ENCODE peak calls at places on chromosome 4, in nine cellular contexts. V is skeletal muscle cell, L is SK-N-SH, X is ovary, K is brain microvascular endothelial cell, P is GM23248, D is IMR-90, Q is MM.1S, Z is OCI-LY7. W is an unnamed sample.

GRCh38 chr4:37891221-37892159 is 606 bp downstream of the TBC1D1 start:
- DNase-seq in X (peak), Z (peak), K (no peak), Q (peak), D (peak), P (peak), L (peak), V (no peak), W (no peak)

GRCh38 chr4:40340034-40340433 is 4.9 kb downstream of the CHRNA9 start:
- DNase-seq in Q (no peak), L (no peak), X (no peak), V (no peak), P (peak), Z (no peak), K (no peak), D (no peak), W (no peak)

GRCh38 chr4:7432531-7433375 is 2.0 kb downstream of the PSAPL1 start:
- DNase-seq in V (no peak), Z (no peak), L (no peak), P (no peak), Q (no peak), K (no peak), X (no peak), D (no peak), W (peak)

GRCh38 chr4:108850407-108850709 is 87.5 kb upstream of the ETNPPL start:
- DNase-seq in Q (peak), Z (peak), P (peak), K (no peak), X (no peak), D (no peak), L (no peak), V (no peak), W (no peak)

GRCh38 chr4:165814256-165815010 is 58.6 kb upstream of the TLL1 start:
- DNase-seq in L (no peak), Q (no peak), D (no peak), V (peak), X (no peak), K (no peak), P (peak), Z (no peak), W (no peak)

GRCh38 chr4:24321637-24322036 is 262.7 kb downstream of the DHX15 start:
- DNase-seq in V (no peak), L (no peak), X (no peak), Q (no peak), Z (no peak), P (no peak), D (no peak), K (no peak), W (no peak)

GRCh38 chr4:138627096-138627495 is 384.9 kb upstream of the SLC7A11 start:
- DNase-seq in L (no peak), V (no peak), D (peak), Q (no peak), X (no peak), K (no peak), P (peak), Z (no peak), W (no peak)

GRCh38 chr4:150799207-150799606 is 215.9 kb downstream of the LRBA start:
- DNase-seq in D (no peak), K (no peak), L (no peak), Q (no peak), Z (no peak), X (no peak), P (no peak), V (no peak), W (no peak)

GRCh38 chr4:134202136-134202535 is 547 bp upstream of the PABPC4L start:
- DNase-seq in Z (no peak), L (no peak), K (no peak), V (no peak), D (no peak), Q (no peak), P (no peak), X (no peak), W (no peak)

GRCh38 chr4:103498161-103499070 is 221.4 kb downstream of the TACR3 start:
- DNase-seq in Z (no peak), D (peak), K (peak), Q (no peak), V (peak), P (peak), X (no peak), L (no peak), W (no peak)

GRCh38 chr4:87117051-87117729 is 103.2 kb downstream of the KLHL8 start:
- DNase-seq in Q (no peak), L (no peak), V (no peak), D (no peak), Z (no peak), X (no peak), K (no peak), P (no peak), W (no peak)

GRCh38 chr4:53122280-53123116 is 243.4 kb downstream of the SCFD2 start:
- DNase-seq in K (no peak), Q (no peak), Z (no peak), L (no peak), D (no peak), P (no peak), V (no peak), X (no peak), W (no peak)

GRCh38 chr4:54499308-54500074 is 158.3 kb upstream of the KIT start:
- DNase-seq in Z (no peak), D (peak), X (no peak), P (peak), L (no peak), Q (no peak), K (peak), V (no peak), W (no peak)

GRCh38 chr4:8182858-8183725 is 16.0 kb upstream of the SH3TC1 start:
- DNase-seq in X (peak), Q (no peak), D (peak), V (no peak), K (peak), L (no peak), Z (no peak), P (peak), W (peak)

GRCh38 chr4:114782842-114783595 is 184.4 kb downstream of the UGT8 start:
- DNase-seq in X (no peak), Q (no peak), K (peak), P (peak), Z (no peak), V (no peak), D (no peak), L (no peak), W (no peak)

GRCh38 chr4:147916351-147916750 is 184.5 kb downstream of the ARHGAP10 start:
- DNase-seq in Z (no peak), V (no peak), Q (no peak), D (no peak), K (no peak), L (no peak), P (peak), X (no peak), W (no peak)

GRCh38 chr4:172163215-172163614 is 350.0 kb downstream of the GALNTL6 start:
- DNase-seq in K (no peak), V (no peak), D (no peak), P (no peak), X (no peak), Z (no peak), Q (no peak), L (no peak), W (no peak)

GRCh38 chr4:85953651-85954018 is 406.2 kb downstream of the MAPK10 start:
- DNase-seq in V (no peak), P (peak), X (no peak), Z (no peak), L (no peak), D (peak), Q (no peak), K (peak), W (no peak)

GRCh38 chr4:52640808-52641595 is 18.1 kb downstream of the USP46 start:
- DNase-seq in D (peak), L (no peak), V (no peak), Q (no peak), P (peak), X (no peak), K (peak), Z (no peak), W (no peak)

GRCh38 chr4:58275856-58276255 is 1165.7 kb upstream of the IGFBP7 start:
- DNase-seq in V (no peak), Q (no peak), L (no peak), D (no peak), Z (no peak), X (no peak), K (no peak), P (no peak), W (no peak)

GRCh38 chr4:173088144-173088543 is 80.5 kb upstream of the GALNT7 start:
- DNase-seq in Q (no peak), D (no peak), Z (no peak), X (no peak), V (no peak), L (no peak), P (no peak), K (no peak), W (no peak)

GRCh38 chr4:2591189-2591588 is 54.7 kb downstream of the FAM193A start:
- DNase-seq in X (peak), V (no peak), Z (no peak), L (peak), P (peak), D (peak), Q (no peak), K (no peak), W (no peak)

GRCh38 chr4:147829401-147830101 is 97.7 kb downstream of the ARHGAP10 start:
- DNase-seq in X (peak), P (peak), Q (no peak), D (peak), K (peak), V (peak), Z (no peak), L (no peak), W (no peak)

GRCh38 chr4:170979736-170980135 is 833.5 kb upstream of the GALNTL6 start:
- DNase-seq in L (no peak), Q (no peak), D (no peak), Z (no peak), X (no peak), V (no peak), K (peak), P (no peak), W (no peak)

GRCh38 chr4:75769044-75769443 is 44.7 kb downstream of the USO1 start:
- DNase-seq in L (no peak), V (no peak), X (no peak), Z (no peak), Q (no peak), K (no peak), P (peak), D (peak), W (no peak)

GRCh38 chr4:188399834-188400233 is 260.6 kb downstream of the TRIML1 start:
- DNase-seq in V (no peak), P (no peak), D (no peak), X (no peak), Z (no peak), L (no peak), Q (no peak), K (no peak), W (no peak)

GRCh38 chr4:168882650-168883233 is 127.3 kb downstream of the CBR4 start:
- DNase-seq in X (peak), K (peak), Z (no peak), P (peak), L (no peak), Q (no peak), D (peak), V (no peak), W (no peak)

GRCh38 chr4:27048350-27049100 is 187.9 kb downstream of the STIM2 start:
- DNase-seq in P (peak), K (peak), Z (peak), V (no peak), Q (peak), L (peak), D (peak), X (no peak), W (no peak)

GRCh38 chr4:68896749-68897148 is 54.9 kb downstream of the UGT2A3 start:
- DNase-seq in Z (no peak), K (no peak), V (no peak), D (no peak), Q (no peak), X (no peak), P (no peak), L (no peak), W (no peak)

GRCh38 chr4:60817609-60818008 is 382.5 kb upstream of the ADGRL3 start:
- DNase-seq in D (no peak), Z (no peak), K (no peak), Q (no peak), L (no peak), X (no peak), P (no peak), V (no peak), W (no peak)

GRCh38 chr4:22099896-22100295 is 151.3 kb upstream of the KCNIP4 start:
- DNase-seq in Q (no peak), Z (no peak), V (peak), K (peak), P (peak), D (no peak), L (no peak), X (no peak), W (no peak)

GRCh38 chr4:110631582-110632505 is 9.0 kb upstream of the PITX2 start:
- DNase-seq in Q (peak), V (peak), K (peak), P (peak), L (peak), D (peak), X (no peak), Z (peak), W (peak)

GRCh38 chr4:110635155-110635479 is 12.2 kb upstream of the PITX2 start:
- DNase-seq in D (no peak), L (no peak), V (no peak), P (no peak), Z (no peak), X (no peak), K (no peak), Q (no peak), W (no peak)

GRCh38 chr4:110632506-110633357 is 9.9 kb upstream of the PITX2 start:
- DNase-seq in P (no peak), X (no peak), K (no peak), L (no peak), D (no peak), Z (no peak), Q (no peak), V (no peak), W (no peak)

GRCh38 chr4:110634320-110635154 is 11.7 kb upstream of the PITX2 start:
- DNase-seq in V (no peak), Z (no peak), D (no peak), L (no peak), K (no peak), Q (no peak), P (no peak), X (no peak), W (no peak)

DNA sequence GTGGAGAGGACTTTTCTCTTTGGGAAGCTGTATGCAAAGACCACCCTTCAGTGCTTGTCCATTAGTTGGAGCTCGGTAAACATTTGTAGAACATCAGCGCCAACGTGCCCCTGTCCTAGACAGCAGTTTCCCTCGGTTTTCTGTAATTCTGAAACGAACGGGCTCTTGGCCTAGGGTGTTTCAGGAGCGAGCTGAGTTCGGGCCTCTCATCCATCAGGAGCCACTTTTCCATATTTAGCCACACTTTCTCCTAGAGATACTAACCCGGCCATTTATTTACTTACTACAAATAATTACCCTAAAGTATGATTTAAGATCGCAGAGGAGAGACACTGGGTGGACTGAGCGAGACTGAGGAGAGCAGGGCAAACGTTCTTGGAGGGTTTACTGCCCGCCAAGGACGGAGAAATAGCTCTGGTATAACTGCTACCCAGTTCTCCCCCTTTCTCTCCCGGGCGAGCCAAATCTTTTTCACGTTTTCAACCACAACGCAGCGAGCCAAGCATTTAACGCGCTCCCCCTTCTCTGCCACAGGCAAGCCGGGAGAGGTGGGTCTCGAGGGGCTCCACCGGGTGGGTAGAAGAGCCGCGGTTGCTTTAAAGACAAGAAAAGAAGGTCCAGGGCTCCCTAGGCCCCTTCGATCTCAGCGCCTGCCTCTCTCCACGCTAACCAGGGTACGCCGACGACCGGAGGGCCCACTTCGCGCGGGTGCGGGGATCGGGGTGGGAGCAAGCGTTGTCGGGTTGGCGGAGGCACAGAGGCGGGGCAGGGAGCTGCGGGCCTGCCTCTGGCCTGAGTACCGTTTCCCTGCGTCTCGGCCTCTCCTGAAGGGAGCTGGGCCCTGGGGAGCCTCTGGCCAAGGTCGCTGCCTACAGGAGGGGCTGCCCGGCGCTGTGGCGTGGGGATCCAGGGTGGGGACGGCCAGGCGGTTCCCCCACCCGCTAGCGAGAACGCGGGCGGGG is 10.8 kb upstream of the PITX2 start:
- DNase-seq in Z (no peak), K (no peak), D (no peak), Q (no peak), L (no peak), V (no peak), P (no peak), X (no peak), W (no peak)
- H3K4me3 ChIP-seq in Z (no peak), K (no peak), D (no peak), Q (no peak), L (no peak), V (peak), P (no peak), X (no peak), W (no peak)

GRCh38 chr4:88940506-88940905 is 116.5 kb downstream of the FAM13A start:
- DNase-seq in P (no peak), V (no peak), X (no peak), Q (no peak), Z (no peak), K (no peak), L (no peak), D (no peak), W (no peak)
- H3K4me3 ChIP-seq in P (no peak), V (no peak), X (no peak), Q (no peak), Z (no peak), K (no peak), L (no peak), D (no peak), W (no peak)

DNA sequence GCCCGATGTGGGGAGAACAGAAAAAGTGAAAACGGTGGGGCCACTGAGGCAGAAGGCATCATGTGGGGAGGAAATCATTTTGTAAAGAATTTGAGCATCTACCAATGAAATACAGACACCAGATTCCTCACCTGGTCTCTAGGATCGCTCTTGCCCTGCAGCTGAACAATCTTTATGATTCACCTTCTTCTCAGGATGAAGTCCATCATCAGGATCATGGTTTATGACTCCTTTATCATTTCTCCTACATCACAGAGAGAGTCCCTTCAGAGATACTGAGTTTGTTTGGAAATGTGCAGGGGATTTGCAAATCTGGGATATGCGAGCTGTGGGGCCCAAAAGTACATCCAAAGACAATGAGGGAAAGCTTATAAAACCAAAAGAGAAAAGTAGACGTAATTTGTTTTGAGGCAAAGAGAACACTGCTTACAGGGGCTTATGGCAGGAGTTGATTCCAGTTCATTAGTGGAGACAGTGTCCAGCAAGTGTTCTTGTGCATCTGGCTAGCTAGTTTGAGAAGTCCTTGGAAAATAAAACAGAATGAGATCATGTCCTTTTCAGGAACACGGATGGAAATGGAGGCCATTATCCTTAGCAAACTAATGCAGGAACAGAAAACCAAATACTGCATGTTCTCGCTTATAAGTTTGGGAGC is 15.3 kb upstream of the ANXA5 start:
- DNase-seq in Z (no peak), L (no peak), D (no peak), X (no peak), K (no peak), Q (no peak), V (no peak), P (peak), W (no peak)
- H3K4me3 ChIP-seq in Z (no peak), L (no peak), D (no peak), X (no peak), K (no peak), Q (no peak), V (no peak), P (peak), W (peak)

GRCh38 chr4:177246636-177247584 is 62.8 kb upstream of the NEIL3 start:
- DNase-seq in D (peak), V (no peak), P (peak), Q (no peak), L (no peak), X (no peak), Z (no peak), K (no peak), W (no peak)

GRCh38 chr4:177239878-177240277 is 69.8 kb upstream of the NEIL3 start:
- DNase-seq in P (peak), D (peak), V (no peak), K (no peak), X (no peak), Q (no peak), Z (no peak), L (peak), W (no peak)

GRCh38 chr4:177237291-177237690 is 72.4 kb upstream of the NEIL3 start:
- DNase-seq in K (no peak), Q (no peak), Z (no peak), X (no peak), P (no peak), V (no peak), D (no peak), L (no peak), W (no peak)

GRCh38 chr4:177239475-177239874 is 70.2 kb upstream of the NEIL3 start:
- DNase-seq in Z (no peak), Q (no peak), X (no peak), K (no peak), D (peak), L (no peak), V (no peak), P (peak), W (no peak)

GRCh38 chr4:177242651-177243296 is 66.9 kb upstream of the NEIL3 start:
- DNase-seq in L (no peak), Q (no peak), D (peak), P (peak), V (no peak), K (no peak), Z (no peak), X (no peak), W (no peak)
- H3K4me3 ChIP-seq in L (no peak), Q (no peak), D (no peak), P (no peak), V (no peak), K (no peak), Z (no peak), X (no peak), W (no peak)

GRCh38 chr4:5752803-5753184 is 41.8 kb downstream of the EVC start:
- DNase-seq in K (no peak), X (no peak), V (no peak), P (no peak), Z (no peak), Q (no peak), L (no peak), D (no peak), W (no peak)
- H3K4me3 ChIP-seq in K (no peak), X (no peak), V (no peak), P (no peak), Z (no peak), Q (no peak), L (no peak), D (no peak), W (no peak)

GRCh38 chr4:77865259-77865658 is 2.6 kb downstream of the MRPL1 start:
- DNase-seq in X (no peak), Z (no peak), Q (no peak), D (no peak), K (no peak), L (no peak), V (no peak), P (no peak), W (no peak)
- H3K4me3 ChIP-seq in X (no peak), Z (no peak), Q (no peak), D (no peak), K (no peak), L (no peak), V (no peak), P (no peak), W (no peak)

GRCh38 chr4:152045397-152045780 is 284.6 kb upstream of the GATB start:
- DNase-seq in P (no peak), Q (no peak), X (no peak), D (no peak), L (no peak), V (no peak), Z (no peak), K (no peak), W (no peak)
- H3K4me3 ChIP-seq in P (no peak), Q (no peak), X (no peak), D (no peak), L (no peak), V (no peak), Z (no peak), K (no peak), W (no peak)

W was measured in upper lobe of right lung.